ENCODE peak calls at places on chromosomes 1 and 21, in four cellular contexts. G is stimulated activated CD8-positive, alpha-beta memory T cell treated with anti-CD3 and anti-CD28 coated beads, Interleukin-7, amount 100 ng/mL, for 1 hour; S is SK-N-SH; F is A549. V is an unnamed sample.

GRCh38 chr1:241276391-241276790 is 80.6 kb downstream of the RGS7 start:
- DNase-seq in S (no peak), F (no peak), G (no peak), V (no peak)

GRCh38 chr1:27789511-27790154 is 16.6 kb downstream of the STX12 start:
- DNase-seq in G (no peak), F (no peak), S (no peak), V (no peak)

GRCh38 chr21:26185446-26185845 is 14.9 kb upstream of the APP start:
- DNase-seq in S (no peak), G (no peak), F (no peak), V (no peak)

GRCh38 chr21:43884012-43884860 is 19.2 kb downstream of the AGPAT3 start:
- DNase-seq in G (no peak), S (peak), F (peak), V (no peak)

GRCh38 chr1:186948542-186948941 is 119.8 kb downstream of the PLA2G4A start:
- DNase-seq in G (no peak), S (no peak), F (no peak), V (no peak)

GRCh38 chr1:2335721-2336475 is 55.5 kb downstream of the MORN1 start:
- DNase-seq in F (no peak), G (no peak), S (no peak), V (no peak)

GRCh38 chr1:184354719-184355118 is 32.1 kb upstream of the C1orf21 start:
- DNase-seq in S (no peak), F (no peak), G (no peak), V (no peak)

GRCh38 chr1:190320952-190321351 is 156.7 kb downstream of the BRINP3 start:
- DNase-seq in S (peak), G (no peak), F (peak), V (no peak)

GRCh38 chr1:165117482-165117881 is 239.0 kb downstream of the LMX1A start:
- DNase-seq in S (no peak), G (no peak), F (no peak), V (no peak)

GRCh38 chr1:17193222-17194132 is 11.5 kb upstream of the PADI1 start:
- DNase-seq in G (no peak), S (peak), F (no peak), V (no peak)

GRCh38 chr1:78836736-78837135 is 169.8 kb downstream of the ADGRL4 start:
- DNase-seq in F (no peak), S (no peak), G (no peak), V (no peak)

GRCh38 chr1:26169201-26169600 is 438 bp upstream of the C1orf232 start:
- DNase-seq in S (no peak), G (no peak), F (no peak), V (no peak)

GRCh38 chr21:10272216-10272615 is 249.2 kb upstream of the TPTE start:
- DNase-seq in G (no peak), F (peak), S (no peak), V (no peak)

GRCh38 chr1:57474097-57474750 is 50.4 kb upstream of the DAB1 start:
- DNase-seq in S (no peak), F (no peak), G (no peak), V (no peak)

GRCh38 chr21:31750843-31751242 is 18.9 kb upstream of the SCAF4 start:
- DNase-seq in F (peak), G (no peak), S (no peak), V (no peak)

GRCh38 chr1:116359060-116359830 is 13.8 kb upstream of the ATP1A1 start:
- DNase-seq in S (no peak), F (no peak), G (no peak), V (no peak)

GRCh38 chr1:103111926-103112325 is 3.6 kb upstream of the COL11A1 start:
- DNase-seq in G (no peak), F (no peak), S (no peak), V (no peak)

GRCh38 chr1:171898956-171899355 is 57.7 kb downstream of the DNM3 start:
- DNase-seq in F (no peak), G (no peak), S (peak), V (no peak)

GRCh38 chr21:38220270-38220737 is 36.5 kb upstream of the KCNJ15 start:
- DNase-seq in S (no peak), G (no peak), F (no peak), V (no peak)

GRCh38 chr1:219498666-219499065 is 114.2 kb downstream of the ZC3H11B start:
- DNase-seq in G (no peak), S (no peak), F (no peak), V (no peak)

GRCh38 chr1:160546942-160547341 is 23.9 kb upstream of the SLAMF6 start:
- DNase-seq in S (no peak), F (no peak), G (no peak), V (no peak)

GRCh38 chr1:97920275-97920831 is 481 bp downstream of the DPYD start:
- DNase-seq in S (no peak), G (no peak), F (peak), V (no peak)

GRCh38 chr1:218362418-218363076 is 17.4 kb downstream of the TGFB2 start:
- DNase-seq in F (no peak), S (no peak), G (no peak), V (no peak)

GRCh38 chr1:232786845-232787455 is 18.3 kb upstream of the MAP10 start:
- DNase-seq in S (no peak), F (no peak), G (no peak), V (no peak)

GRCh38 chr1:203176273-203176672 is 647 bp upstream of the MYBPH start:
- DNase-seq in F (no peak), S (no peak), G (no peak), V (no peak)

GRCh38 chr1:66436378-66437135 is 97.4 kb upstream of the SGIP1 start:
- DNase-seq in F (peak), G (no peak), S (no peak), V (no peak)

GRCh38 chr1:8625981-8626898 is 191.2 kb downstream of the RERE start:
- DNase-seq in G (no peak), F (peak), S (no peak), V (no peak)